ENCODE peak calls at places on chromosome 16, in four cellular contexts. D is K562, N is GM12878, C is HepG2. E is an unnamed sample.

GRCh38 chr16:75351183-75351582 is 82.1 kb downstream of the CFDP1 start:
- DNase-seq in D (no peak), N (no peak), C (no peak), E (no peak)

GRCh38 chr16:50861926-50862325 is 120.0 kb downstream of the CYLD start:
- DNase-seq in D (no peak), N (no peak), C (peak), E (no peak)

GRCh38 chr16:4936181-4936990 is 562 bp downstream of the PPL start:
- DNase-seq in D (peak), N (no peak), C (no peak), E (peak)

GRCh38 chr16:49859139-49859947 is 3.4 kb upstream of the ZNF423 start:
- DNase-seq in D (peak), N (no peak), C (no peak), E (peak)

GRCh38 chr16:89122322-89122831 is 28.7 kb downstream of the ACSF3 start:
- DNase-seq in D (no peak), N (no peak), C (no peak), E (peak)

GRCh38 chr16:4227040-4227332 is 14.9 kb downstream of the SRL start:
- DNase-seq in D (no peak), N (no peak), C (no peak), E (no peak)

GRCh38 chr16:79097090-79097489 is 503.4 kb downstream of the MAF start:
- DNase-seq in D (no peak), N (no peak), C (no peak), E (no peak)

GRCh38 chr16:11190585-11191565 is 65.1 kb downstream of the SOCS1 start:
- DNase-seq in D (no peak), N (no peak), C (no peak), E (no peak)

GRCh38 chr16:78183886-78184553 is 84.6 kb downstream of the WWOX start:
- DNase-seq in D (no peak), N (no peak), C (no peak), E (no peak)

GRCh38 chr16:67406628-67407027 is 9.6 kb downstream of the ZDHHC1 start:
- DNase-seq in D (no peak), N (no peak), C (no peak), E (no peak)

GRCh38 chr16:89295915-89296314 is 78.4 kb downstream of the ZNF778 start:
- DNase-seq in D (no peak), N (no peak), C (no peak), E (no peak)

GRCh38 chr16:65548470-65548869 is 426.6 kb upstream of the CDH11 start:
- DNase-seq in D (no peak), N (no peak), C (no peak), E (peak)

GRCh38 chr16:66925322-66925840 is at the start of gene RRAD:
- DNase-seq in D (peak), N (no peak), C (no peak), E (peak)

GRCh38 chr16:88508868-88509748 is 56.0 kb downstream of the ZFPM1 start:
- DNase-seq in D (peak), N (no peak), C (peak), E (no peak)

GRCh38 chr16:71537643-71538042 is 11.4 kb downstream of the CHST4 start:
- DNase-seq in D (peak), N (peak), C (peak), E (peak)

GRCh38 chr16:72066747-72067146 is 3.7 kb downstream of the HPR start:
- DNase-seq in D (peak), N (no peak), C (peak), E (no peak)

GRCh38 chr16:23829454-23829853 is 6.3 kb upstream of the PRKCB start:
- DNase-seq in D (no peak), N (no peak), C (no peak), E (no peak)

GRCh38 chr16:64654137-64654652 is 467.7 kb downstream of the CDH11 start:
- DNase-seq in D (no peak), N (no peak), C (no peak), E (no peak)

GRCh38 chr16:10992112-10992511 is 47.7 kb downstream of the CLEC16A start:
- DNase-seq in D (no peak), N (no peak), C (no peak), E (no peak)

GRCh38 chr16:11621920-11622651 is 35.4 kb upstream of the LITAF start:
- DNase-seq in D (no peak), N (no peak), C (no peak), E (no peak)

GRCh38 chr16:78005881-78006280 is 16.5 kb upstream of the CLEC3A start:
- DNase-seq in D (peak), N (no peak), C (no peak), E (peak)

GRCh38 chr16:57540906-57541753 is 1.3 kb upstream of the ADGRG5 start:
- DNase-seq in D (no peak), N (no peak), C (no peak), E (no peak)

GRCh38 chr16:6362321-6362720 is 970.3 kb upstream of the RBFOX1 start:
- DNase-seq in D (no peak), N (no peak), C (no peak), E (no peak)

GRCh38 chr16:88940196-88941050 is 36.6 kb downstream of the CBFA2T3 start:
- DNase-seq in D (no peak), N (no peak), C (no peak), E (peak)

GRCh38 chr16:4225075-4225474 is 16.8 kb downstream of the SRL start:
- DNase-seq in D (no peak), N (no peak), C (no peak), E (no peak)

GRCh38 chr16:17602678-17603077 is 131.9 kb upstream of the XYLT1 start:
- DNase-seq in D (no peak), N (no peak), C (no peak), E (no peak)

GRCh38 chr16:82651921-82652601 is 25.3 kb downstream of the CDH13 start:
- DNase-seq in D (no peak), N (peak), C (no peak), E (no peak)

DNA sequence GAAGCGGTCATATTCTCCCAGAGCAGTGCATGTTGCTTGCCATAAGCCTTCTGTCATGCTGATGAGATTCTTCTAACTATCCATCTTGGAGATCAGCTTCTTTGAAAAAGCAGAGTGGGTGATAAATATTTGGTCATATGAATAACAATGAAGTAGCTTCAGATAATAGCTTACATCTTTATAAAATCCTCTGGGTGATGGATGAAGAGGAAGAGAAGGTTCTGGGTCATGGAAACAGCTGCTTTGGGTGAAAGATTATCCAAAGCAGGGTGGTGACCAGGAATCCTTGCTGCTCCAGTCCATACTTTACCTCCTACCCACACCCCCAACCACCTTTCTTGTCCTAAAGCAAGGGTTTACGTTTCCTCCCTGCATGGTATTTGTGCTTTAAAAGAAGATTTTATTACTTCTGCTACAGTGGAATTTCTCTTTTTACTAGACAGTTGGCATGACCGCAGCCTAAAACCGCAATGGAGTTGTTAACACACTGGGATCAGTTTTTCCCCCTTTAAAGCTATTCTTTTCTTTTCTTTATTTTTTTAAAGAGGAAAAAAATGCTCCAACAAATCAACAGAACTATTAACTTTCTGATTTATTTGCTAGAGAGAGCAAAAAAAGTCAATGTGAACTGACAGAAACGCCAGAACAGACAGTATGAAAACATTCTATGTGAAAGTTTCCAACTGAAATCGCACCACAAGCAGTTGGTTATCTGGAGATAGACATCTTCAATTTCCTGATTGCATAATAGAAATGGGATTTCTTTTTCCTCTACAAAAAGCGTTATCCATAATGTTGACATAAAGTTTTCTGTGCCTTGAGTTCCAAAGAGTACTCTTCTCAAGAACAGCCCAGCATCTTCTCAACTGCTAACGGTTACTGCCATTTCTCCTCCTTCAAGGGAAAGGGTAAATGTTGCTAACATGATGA is 236.0 kb downstream of the IRX3 start:
- DNase-seq in D (no peak), N (no peak), C (no peak), E (no peak)
- TF ChIP-seq CBFB in D (no peak), N (no peak), C (no peak), E (no peak)

GRCh38 chr16:2232094-2232990 is 3.9 kb upstream of the DNASE1L2 start:
- DNase-seq in D (no peak), N (no peak), C (no peak), E (no peak)

GRCh38 chr16:2233046-2233775 is 3.0 kb upstream of the DNASE1L2 start:
- DNase-seq in D (no peak), N (no peak), C (no peak), E (no peak)

GRCh38 chr16:2230376-2230775 is 5.9 kb upstream of the DNASE1L2 start:
- DNase-seq in D (no peak), N (no peak), C (no peak), E (no peak)

GRCh38 chr16:2229602-2230250 is 6.3 kb downstream of the E4F1 start:
- DNase-seq in D (no peak), N (no peak), C (no peak), E (no peak)

GRCh38 chr16:2231016-2231931 is 5.0 kb upstream of the DNASE1L2 start:
- DNase-seq in D (no peak), N (no peak), C (no peak), E (no peak)
- TF ChIP-seq CBFB in D (no peak), N (no peak), C (no peak), E (no peak)

DNA sequence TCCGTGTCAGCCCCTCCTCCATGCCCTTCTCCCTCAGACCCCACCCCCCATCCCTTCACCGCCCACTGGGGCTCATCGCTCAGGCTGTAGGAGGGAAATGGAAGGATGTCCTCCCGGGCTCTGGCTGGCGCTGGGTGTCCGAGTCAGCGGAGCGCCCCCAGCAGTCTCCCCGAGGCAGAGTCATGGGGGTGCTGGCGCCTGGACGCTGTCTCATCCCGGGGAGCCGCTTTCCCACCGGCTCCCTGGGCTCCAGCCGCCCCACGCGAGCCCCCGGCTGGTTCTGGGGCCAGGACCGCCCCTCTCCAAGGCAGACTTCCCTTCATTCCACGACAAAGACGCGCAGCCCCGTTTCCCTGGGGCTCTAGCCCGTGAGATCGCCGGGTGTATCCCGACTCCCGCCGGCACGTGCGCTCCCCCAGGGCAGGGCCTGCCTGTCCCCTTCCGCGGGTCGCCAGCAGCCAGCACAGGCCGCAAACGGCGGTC is 398 bp upstream of the ANTKMT start:
- DNase-seq in D (peak), N (no peak), C (no peak), E (peak)
- TF ChIP-seq CBFB in D (no peak), N (no peak), C (no peak), E (no peak)

DNA sequence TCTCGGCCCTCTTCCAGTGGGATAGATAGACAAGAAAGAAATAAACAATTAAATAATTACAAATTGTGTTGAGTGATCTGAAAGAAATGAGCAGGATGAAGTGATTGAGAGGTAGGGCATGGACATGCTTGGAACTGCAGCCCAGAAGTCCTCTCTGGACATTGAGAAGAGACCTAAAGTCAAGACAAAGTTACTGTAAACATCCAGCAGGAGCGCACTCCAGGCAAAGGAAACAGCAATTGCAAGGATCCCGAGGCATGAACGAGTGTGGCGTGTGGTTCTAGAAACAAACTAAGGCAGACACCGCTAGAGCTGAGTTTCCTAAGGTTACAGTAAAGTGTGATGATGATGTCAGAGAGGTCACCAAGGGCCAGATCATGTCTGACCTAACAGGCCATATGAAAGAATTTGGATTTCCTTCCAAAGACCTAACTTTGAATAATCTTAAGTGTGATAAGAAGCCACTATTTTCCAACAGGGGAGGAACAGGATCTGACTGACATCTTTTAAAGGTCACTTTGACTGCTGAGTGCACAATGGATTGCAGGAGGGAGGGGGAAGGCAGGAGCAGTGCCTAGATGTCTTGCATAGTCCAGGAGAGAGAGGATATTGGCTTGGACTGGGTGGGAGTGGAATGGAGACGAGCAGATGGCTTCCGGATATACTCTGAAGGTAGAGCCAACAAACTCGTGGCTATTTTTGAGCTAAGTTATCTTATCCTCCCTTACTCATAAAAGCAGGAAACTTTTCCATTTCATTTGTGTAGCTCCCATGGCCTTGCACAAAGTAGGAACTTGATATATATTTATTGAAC is 19.0 kb downstream of the ABCC12 start:
- DNase-seq in D (no peak), N (no peak), C (no peak), E (no peak)
- TF ChIP-seq CBFB in D (no peak), N (no peak), C (no peak), E (no peak)

GRCh38 chr16:15714393-15715172 is 64.5 kb downstream of the NDE1 start:
- DNase-seq in D (no peak), N (no peak), C (no peak), E (no peak)
- TF ChIP-seq CBFB in D (no peak), N (no peak), C (no peak), E (no peak)

GRCh38 chr16:60553316-60553801 is 1482.9 kb downstream of the CDH8 start:
- DNase-seq in D (no peak), N (no peak), C (no peak), E (no peak)
- TF ChIP-seq CBFB in D (no peak), N (no peak), C (no peak), E (no peak)

GRCh38 chr16:69890114-69890890 is 60.8 kb upstream of the CLEC18A start:
- DNase-seq in D (no peak), N (no peak), C (no peak), E (peak)
- TF ChIP-seq CBFB in D (no peak), N (no peak), C (no peak), E (no peak)

GRCh38 chr16:56457927-56458470 is 6.6 kb downstream of the OGFOD1 start:
- DNase-seq in D (no peak), N (no peak), C (no peak), E (no peak)

GRCh38 chr16:56450275-56450889 is 750 bp downstream of the NUDT21 start:
- DNase-seq in D (peak), N (no peak), C (no peak), E (no peak)

GRCh38 chr16:56450901-56451752 is at the start of the genes NUDT21 and OGFOD1:
- DNase-seq in D (peak), N (peak), C (peak), E (peak)

GRCh38 chr16:56448005-56448404 is 3.1 kb downstream of the NUDT21 start:
- DNase-seq in D (no peak), N (no peak), C (no peak), E (no peak)

GRCh38 chr16:56451753-56452689 is 667 bp downstream of the OGFOD1 start:
- DNase-seq in D (peak), N (no peak), C (peak), E (no peak)
- TF ChIP-seq CBFB in D (no peak), N (no peak), C (no peak), E (no peak)

DNA sequence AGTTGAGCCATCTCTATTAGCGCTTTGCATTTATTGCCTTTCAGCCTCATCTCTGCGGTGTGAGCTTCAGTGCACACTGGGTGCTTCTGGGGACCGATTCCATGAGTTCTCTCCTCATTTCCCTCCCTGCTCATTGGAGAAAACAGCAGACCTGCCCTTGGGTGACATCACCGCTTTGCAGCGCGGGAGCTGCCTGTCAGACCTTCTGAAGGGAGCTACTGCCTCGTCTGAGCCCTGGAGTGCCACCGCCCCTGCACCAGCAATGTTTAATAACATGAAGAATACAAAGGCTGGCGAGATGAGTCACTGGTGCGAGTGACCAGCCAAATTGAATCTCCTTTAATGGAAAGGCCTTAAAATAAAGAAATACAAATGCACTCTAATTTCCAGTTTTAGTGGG is 30.3 kb upstream of the CPPED1 start:
- DNase-seq in D (no peak), N (no peak), C (peak), E (peak)
- TF ChIP-seq CBFB in D (no peak), N (no peak), C (no peak), E (no peak)

E was measured in WTC11.